ENCODE peak calls at places on chromosome 2, in six cellular contexts. I, H, G, F, E and O are unnamed samples.

GRCh38 chr2:48131503-48132293 is 225.4 kb upstream of the FBXO11 start:
- DNase-seq in I (no peak), G (peak), F (peak), E (peak), H (peak), O (peak)

GRCh38 chr2:42021490-42021889 is 26.3 kb upstream of the PKDCC start:
- DNase-seq in H (peak), E (no peak), G (peak), I (no peak), F (peak), O (no peak)

GRCh38 chr2:41907716-41908328 is 140.0 kb upstream of the PKDCC start:
- DNase-seq in F (no peak), G (no peak), I (peak), H (no peak), E (no peak), O (peak)

GRCh38 chr2:150817422-150817821 is 330.0 kb upstream of the RND3 start:
- DNase-seq in I (no peak), E (no peak), G (no peak), F (no peak), H (no peak), O (no peak)

GRCh38 chr2:187580462-187581124 is 26.4 kb upstream of the TFPI start:
- DNase-seq in H (no peak), G (peak), F (peak), I (no peak), E (peak), O (no peak)

GRCh38 chr2:96636772-96637171 is 1.3 kb downstream of the KANSL3 start:
- DNase-seq in G (no peak), F (peak), E (no peak), H (no peak), I (no peak), O (no peak)

GRCh38 chr2:45712538-45712937 is 61.1 kb downstream of the PRKCE start:
- DNase-seq in G (no peak), E (no peak), F (no peak), I (no peak), H (no peak), O (no peak)

GRCh38 chr2:96123936-96124335 is 7.6 kb upstream of the ADRA2B start:
- DNase-seq in G (no peak), H (no peak), F (no peak), I (no peak), E (no peak), O (no peak)